ENCODE peak calls at places on chromosomes 12 and 14, in six cellular contexts. P is heart left ventricle, L is astrocyte of the spinal cord, J is cardiac muscle cell, W is neuronal stem cell, G is K562. R is an unnamed sample.

GRCh38 chr14:38073641-38074040 is 134.1 kb upstream of the SSTR1 start:
- DNase-seq in P (no peak), L (no peak), J (no peak), W (no peak), G (no peak), R (no peak)

GRCh38 chr14:105924951-105925591 is 398.7 kb downstream of the TMEM121 start:
- DNase-seq in P (peak; percentile 9), L (no peak), J (no peak), W (no peak), G (no peak), R (no peak)

GRCh38 chr12:124097681-124098080 is 124.7 kb downstream of the ZNF664 start:
- DNase-seq in P (no peak), L (no peak), J (peak; percentile 16), W (no peak), G (no peak), R (no peak)

GRCh38 chr14:54353266-54353665 is 43.5 kb upstream of the CDKN3 start:
- DNase-seq in P (no peak), L (no peak), J (no peak), W (no peak), G (no peak), R (no peak)

GRCh38 chr12:6158263-6158662 is 33.8 kb upstream of the VWF start:
- DNase-seq in P (no peak), L (no peak), J (no peak), W (no peak), G (no peak), R (no peak)

GRCh38 chr14:101714394-101714793 is 47.1 kb upstream of the PPP2R5C start:
- DNase-seq in P (no peak), L (no peak), J (no peak), W (no peak), G (peak; percentile 2), R (no peak)

GRCh38 chr12:103626498-103626897 is 39.4 kb downstream of the STAB2 start:
- DNase-seq in P (peak; percentile 69), L (peak; percentile 49), J (peak; percentile 47), W (peak; percentile 8), G (no peak), R (peak; percentile 18)

GRCh38 chr12:65962921-65963883 is 138.9 kb downstream of the HMGA2 start:
- DNase-seq in P (no peak), L (peak; percentile 75), J (peak; percentile 21), W (no peak), G (peak; percentile 8), R (peak; percentile 23)

GRCh38 chr12:113781415-113782198 is 184.5 kb downstream of the RBM19 start:
- DNase-seq in P (no peak), L (no peak), J (peak; percentile 66), W (no peak), G (no peak), R (no peak)

GRCh38 chr14:50929506-50929905 is 14.8 kb downstream of the PYGL start:
- DNase-seq in P (no peak), L (no peak), J (no peak), W (no peak), G (no peak), R (no peak)

GRCh38 chr12:39803151-39803550 is 183.5 kb upstream of the ABCD2 start:
- DNase-seq in P (no peak), L (no peak), J (no peak), W (no peak), G (no peak), R (no peak)

GRCh38 chr12:49364989-49365388 is 2.3 kb upstream of the SPATS2 start:
- DNase-seq in P (no peak), L (peak; percentile 75), J (peak; percentile 85), W (no peak), G (no peak), R (no peak)

GRCh38 chr14:36478782-36479181 is 41.2 kb downstream of the NKX2-1 start:
- DNase-seq in P (no peak), L (no peak), J (no peak), W (no peak), G (no peak), R (peak; percentile 17)

GRCh38 chr12:130958557-130959140 is 4.9 kb downstream of the ADGRD1 start:
- DNase-seq in P (no peak), L (no peak), J (no peak), W (no peak), G (no peak), R (no peak)

GRCh38 chr12:25423355-25423754 is 129.7 kb downstream of the LMNTD1 start:
- DNase-seq in P (no peak), L (no peak), J (peak; percentile 12), W (no peak), G (no peak), R (no peak)

GRCh38 chr12:74892057-74892633 is 317.5 kb downstream of the KCNC2 start:
- DNase-seq in P (no peak), L (no peak), J (no peak), W (no peak), G (no peak), R (no peak)

GRCh38 chr12:52043386-52044212 is 7.6 kb upstream of the NR4A1 start:
- DNase-seq in P (peak; percentile 95), L (no peak), J (peak; percentile 47), W (no peak), G (no peak), R (no peak)

GRCh38 chr12:7959278-7960063 is 23.5 kb upstream of the SLC2A3 start:
- DNase-seq in P (no peak), L (peak; percentile 15), J (peak; percentile 39), W (peak; percentile 32), G (peak; percentile 20), R (peak; percentile 83)

GRCh38 chr14:93830753-93831461 is 42.6 kb upstream of the PRIMA1 start:
- DNase-seq in P (no peak), L (no peak), J (no peak), W (no peak), G (no peak), R (no peak)

GRCh38 chr14:65867333-65867732 is 454.8 kb downstream of the FUT8 start:
- DNase-seq in P (no peak), L (no peak), J (no peak), W (no peak), G (no peak), R (no peak)
- H3K4me3 ChIP-seq in P (no peak overlapping the region), L (no peak overlapping the region), J (no peak overlapping the region), W (no peak overlapping the region), G (no peak overlapping the region), R (no peak overlapping the region)

GRCh38 chr12:22275847-22276246 is 58.7 kb downstream of the ST8SIA1 start:
- DNase-seq in P (peak; percentile 84), L (peak; percentile 98), J (peak; percentile 100), W (no peak), G (no peak), R (no peak)
- H3K4me3 ChIP-seq in P (no peak overlapping the region), L (no peak overlapping the region), J (no peak overlapping the region), W (no peak overlapping the region), G (no peak overlapping the region), R (no peak overlapping the region)

DNA sequence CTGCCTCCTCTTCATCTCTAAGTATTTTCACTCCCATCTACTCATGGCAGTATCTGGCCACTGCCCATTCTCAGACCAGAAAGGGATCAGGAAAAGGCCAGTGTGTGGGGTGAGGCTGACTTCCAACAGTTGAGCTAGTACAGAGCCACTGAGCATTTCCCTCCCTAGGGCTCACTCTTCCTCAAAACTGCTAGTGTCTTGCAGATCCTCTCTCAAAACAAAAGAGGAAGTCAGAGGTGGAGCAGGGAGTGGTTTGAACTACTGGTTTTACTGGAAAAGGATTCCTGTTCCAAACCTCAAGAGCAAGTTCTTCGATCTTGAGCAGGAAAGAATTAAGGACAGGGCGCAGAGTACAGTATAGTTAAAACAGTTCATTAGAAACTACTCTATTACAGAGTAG is 11.7 kb upstream of the RNASE10 start:
- DNase-seq in P (peak; percentile 46), L (no peak), J (no peak), W (no peak), G (no peak), R (peak; percentile 33)
- H3K4me3 ChIP-seq in P (no peak overlapping the region), L (no peak overlapping the region), J (no peak overlapping the region), W (no peak overlapping the region), G (no peak overlapping the region), R (no peak overlapping the region)

DNA sequence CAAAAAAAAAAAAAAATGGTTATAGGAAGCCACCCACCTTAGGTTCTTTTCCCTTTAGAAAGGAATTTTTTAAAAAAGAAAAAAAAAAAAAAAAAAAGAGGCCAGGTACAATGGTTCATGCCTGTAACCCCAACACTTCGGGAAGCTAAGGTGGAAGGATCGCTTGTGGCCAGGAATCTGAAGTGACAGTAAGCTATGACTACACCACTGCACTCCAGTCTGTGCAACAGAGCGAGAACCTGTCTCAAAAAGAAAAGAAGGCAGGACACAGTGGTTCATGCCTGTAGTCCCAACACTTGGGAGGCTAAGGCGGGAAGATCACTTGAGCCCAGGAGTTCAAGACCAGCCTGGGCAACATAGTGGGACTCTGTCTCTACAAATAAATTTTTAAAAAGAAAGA is 36.0 kb downstream of the SPTLC2 start:
- DNase-seq in P (no peak), L (no peak), J (no peak), W (no peak), G (no peak), R (peak; percentile 19)
- H3K4me3 ChIP-seq in P (no peak overlapping the region), L (no peak overlapping the region), J (no peak overlapping the region), W (no peak overlapping the region), G (no peak overlapping the region), R (no peak overlapping the region)

GRCh38 chr14:68487805-68488590 is 304.9 kb downstream of the ZFP36L1 start:
- DNase-seq in P (no peak), L (no peak), J (no peak), W (no peak), G (no peak), R (no peak)
- H3K4me3 ChIP-seq in P (no peak overlapping the region), L (no peak overlapping the region), J (no peak overlapping the region), W (no peak overlapping the region), G (no peak overlapping the region), R (no peak overlapping the region)

DNA sequence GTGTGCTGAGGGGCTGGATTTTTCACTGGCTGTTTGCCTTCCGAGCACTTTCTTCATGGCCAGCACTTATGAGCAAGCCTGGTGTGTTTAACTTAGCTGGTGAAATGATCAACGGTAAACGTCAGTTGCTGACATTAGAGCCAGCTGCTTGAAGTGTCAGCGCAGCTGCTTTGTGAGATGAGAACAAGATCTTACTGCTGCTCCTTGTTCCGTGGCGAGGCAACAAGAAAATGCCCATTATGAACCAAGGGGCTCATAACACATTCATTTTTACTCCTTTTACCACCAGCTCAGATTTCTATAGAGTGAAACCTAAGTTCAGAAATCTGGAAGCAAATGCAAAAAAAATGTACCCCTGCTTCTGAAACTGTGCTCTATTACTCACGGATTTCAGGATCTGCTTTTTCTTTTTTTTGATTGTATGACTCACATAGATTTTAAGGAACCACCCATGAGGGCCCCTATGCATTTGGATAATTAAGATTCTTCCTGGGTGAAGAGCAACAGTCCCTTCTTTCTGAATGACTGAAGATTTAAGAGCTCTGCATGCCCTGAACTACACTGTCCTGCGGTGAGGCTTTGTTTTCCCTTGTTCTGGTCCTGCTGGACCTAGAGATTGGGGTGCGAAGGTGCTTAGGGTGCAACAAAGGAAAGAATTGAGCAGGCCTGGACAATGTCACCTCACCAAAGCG is 74.3 kb upstream of the CPM start:
- DNase-seq in P (no peak), L (peak; percentile 84), J (peak; percentile 73), W (peak; percentile 27), G (no peak), R (no peak)
- H3K4me3 ChIP-seq in P (peak overlapping the region; percentile 25), L (peak overlapping the region; percentile 22), J (no peak overlapping the region), W (no peak overlapping the region), G (no peak overlapping the region), R (no peak overlapping the region)